ENCODE peak calls at places on chromosome 21, in six cellular contexts. T is K562, D is GM12891, H is H1, X is HepG2, R is GM12878. J is an unnamed sample.

GRCh38 chr21:44054710-44055109 is 42.6 kb downstream of the TRAPPC10 start:
- DNase-seq in R (no peak), X (no peak), T (no peak), H (no peak), D (no peak), J (no peak)

GRCh38 chr21:41045534-41046268 is 122.3 kb upstream of the BACE2 start:
- DNase-seq in X (peak; percentile 5), H (peak; percentile 84), R (no peak), D (no peak), T (no peak), J (no peak)

GRCh38 chr21:44505673-44506278 is 34.2 kb downstream of the KRTAP10-1 start:
- DNase-seq in R (no peak), T (no peak), D (no peak), H (no peak), X (peak; percentile 97), J (no peak)

GRCh38 chr21:33847586-33848251 is 67.9 kb downstream of the ATP5PO start:
- DNase-seq in D (no peak), R (no peak), X (no peak), H (no peak), T (no peak), J (no peak)

GRCh38 chr21:32732544-32732943 is 4.7 kb upstream of the SYNJ1 start:
- DNase-seq in D (no peak), R (no peak), H (no peak), X (no peak), T (no peak), J (no peak)

GRCh38 chr21:27423073-27423472 is 456.2 kb upstream of the ADAMTS5 start:
- DNase-seq in X (no peak), D (no peak), T (no peak), R (no peak), H (no peak), J (no peak)

GRCh38 chr21:32456497-32456918 is 44.0 kb downstream of the EVA1C start:
- DNase-seq in H (no peak), D (no peak), R (no peak), T (no peak), X (no peak), J (no peak)

GRCh38 chr21:29849735-29850176 is 90.0 kb downstream of the GRIK1 start:
- DNase-seq in R (peak; percentile 8), D (peak; percentile 17), H (peak; percentile 55), T (peak; percentile 74), X (peak; percentile 30), J (peak; percentile 5)

GRCh38 chr21:28801906-28802305 is 190.8 kb downstream of the LTN1 start:
- DNase-seq in X (no peak), H (no peak), R (no peak), T (no peak), D (no peak), J (no peak)

GRCh38 chr21:37866027-37866426 is 50.2 kb downstream of the KCNJ6 start:
- DNase-seq in H (no peak), R (no peak), T (no peak), X (no peak), D (no peak), J (no peak)

GRCh38 chr21:44956356-44957046 is 16.7 kb downstream of the SLX9 start:
- DNase-seq in T (no peak), X (no peak), H (no peak), R (no peak), D (no peak), J (no peak)

GRCh38 chr21:29504751-29505321 is 206.1 kb downstream of the BACH1 start:
- DNase-seq in H (no peak), T (peak; percentile 21), D (no peak), X (no peak), R (no peak), J (no peak)

GRCh38 chr21:44349847-44350772 is 3.3 kb upstream of the TRPM2 start:
- DNase-seq in D (no peak), R (no peak), H (no peak), T (no peak), X (no peak), J (no peak)

GRCh38 chr21:33430858-33431257 is 27.6 kb downstream of the IFNGR2 start:
- DNase-seq in D (no peak), T (no peak), R (no peak), X (no peak), H (no peak), J (no peak)

GRCh38 chr21:45294509-45295291 is 7.0 kb upstream of the POFUT2 start:
- DNase-seq in H (peak; percentile 62), R (no peak), T (no peak), D (no peak), X (no peak), J (no peak)

GRCh38 chr21:45618287-45618686 is 25.2 kb upstream of the PCBP3 start:
- DNase-seq in X (no peak), R (no peak), D (no peak), H (no peak), T (no peak), J (no peak)

GRCh38 chr21:31660134-31660565 is 657 bp downstream of the SOD1 start:
- DNase-seq in D (no peak), T (no peak), X (no peak), H (no peak), R (no peak), J (peak; percentile 37)

GRCh38 chr21:36508948-36509347 is 29.0 kb upstream of the CLDN14 start:
- DNase-seq in D (no peak), T (no peak), X (no peak), R (no peak), H (no peak), J (no peak)

GRCh38 chr21:36847189-36847588 is 119.3 kb downstream of the HLCS start:
- DNase-seq in H (no peak), R (no peak), D (no peak), X (peak; percentile 59), T (no peak), J (no peak)

GRCh38 chr21:33865996-33866575 is 49.5 kb downstream of the ATP5PO start:
- DNase-seq in D (no peak), R (no peak), T (no peak), H (no peak), X (no peak), J (no peak)

GRCh38 chr21:46634966-46635323 is 529 bp upstream of the PRMT2 start:
- DNase-seq in D (no peak), H (no peak), X (peak; percentile 70), T (peak; percentile 79), R (peak; percentile 16), J (no peak)

DNA sequence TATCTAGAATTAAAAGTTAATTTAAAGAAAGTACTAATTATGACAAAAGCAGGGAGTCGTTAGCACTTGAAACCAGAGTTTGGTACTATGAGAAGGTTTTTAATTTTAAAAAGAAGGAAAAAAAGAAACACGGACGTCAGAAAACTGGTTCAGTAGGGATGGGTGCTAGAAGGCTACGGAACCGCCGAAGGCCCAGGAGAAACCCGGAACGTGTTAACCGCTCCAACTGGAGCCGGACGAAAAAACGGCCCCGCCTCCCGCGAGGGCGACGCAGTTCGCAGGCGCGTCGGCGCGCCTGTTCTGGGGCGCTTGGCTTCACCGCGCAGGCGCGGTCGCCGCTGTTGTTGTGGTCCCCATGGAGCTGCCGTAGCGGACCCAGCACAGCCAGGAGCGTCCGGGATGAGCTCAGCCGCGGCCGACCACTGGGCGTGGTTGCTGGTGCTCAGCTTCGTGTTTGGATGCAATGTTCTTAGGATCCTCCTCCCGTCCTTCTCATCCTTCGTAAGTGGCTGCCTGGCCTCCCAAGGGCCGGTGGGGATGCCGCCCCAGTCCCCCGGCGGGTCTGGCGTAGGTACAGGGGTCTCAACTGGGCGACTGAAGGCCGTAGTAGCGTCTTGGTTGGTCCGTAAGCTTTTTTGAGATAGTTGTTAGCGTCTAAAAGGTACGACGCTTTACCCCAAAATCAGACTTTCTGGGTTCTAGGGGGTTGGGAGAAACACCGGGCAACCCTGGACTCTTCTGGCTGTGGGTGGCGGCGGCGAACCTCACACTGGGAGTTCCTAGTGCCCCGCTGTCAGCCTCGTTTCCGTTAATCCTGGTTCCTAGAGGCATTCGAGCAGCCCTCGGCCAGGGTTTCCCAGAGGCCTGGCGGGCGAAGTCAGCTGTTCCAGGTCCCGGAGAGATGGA is 31.4 kb upstream of the HMGN1 start:
- DNase-seq in T (peak; percentile 96), D (peak; percentile 88), H (peak; percentile 94), X (peak; percentile 85), R (peak; percentile 55), J (peak; percentile 89)
- TF ChIP-seq POLR2A in T (peak; percentile 78), D (peak; percentile 46), H (no peak), X (peak; percentile 69), R (peak; percentile 79), J (peak; percentile 53)

GRCh38 chr21:26125433-26126167 is 45.0 kb downstream of the APP start:
- DNase-seq in T (no peak), R (no peak), X (no peak), D (no peak), H (no peak), J (no peak)
- TF ChIP-seq TAF1 in T (no peak), R (no peak), X (no peak), D (no peak), H (no peak), J (no peak)

GRCh38 chr21:15457962-15458361 is 271.8 kb upstream of the USP25 start:
- DNase-seq in H (no peak), R (no peak), T (no peak), X (no peak), D (no peak), J (no peak)

GRCh38 chr21:15455819-15456462 is 273.8 kb upstream of the USP25 start:
- DNase-seq in R (no peak), X (peak; percentile 91), D (no peak), T (no peak), H (no peak), J (no peak)
- TF ChIP-seq POLR2A in R (no peak), X (peak; percentile 32), D (no peak), T (no peak), H (no peak), J (no peak)

GRCh38 chr21:42311160-42311559 is 4.0 kb downstream of the TFF3 start:
- DNase-seq in H (no peak), T (no peak), R (no peak), D (no peak), X (no peak), J (no peak)

GRCh38 chr21:42313501-42313969 is 1.7 kb downstream of the TFF3 start:
- DNase-seq in X (peak; percentile 8), R (no peak), D (no peak), H (peak; percentile 61), T (no peak), J (no peak)

GRCh38 chr21:42310411-42311001 is 4.7 kb downstream of the TFF3 start:
- DNase-seq in H (no peak), R (no peak), D (no peak), T (no peak), X (no peak), J (no peak)

GRCh38 chr21:42312626-42313104 is 2.5 kb downstream of the TFF3 start:
- DNase-seq in R (no peak), T (no peak), D (no peak), H (peak; percentile 37), X (no peak), J (no peak)

DNA sequence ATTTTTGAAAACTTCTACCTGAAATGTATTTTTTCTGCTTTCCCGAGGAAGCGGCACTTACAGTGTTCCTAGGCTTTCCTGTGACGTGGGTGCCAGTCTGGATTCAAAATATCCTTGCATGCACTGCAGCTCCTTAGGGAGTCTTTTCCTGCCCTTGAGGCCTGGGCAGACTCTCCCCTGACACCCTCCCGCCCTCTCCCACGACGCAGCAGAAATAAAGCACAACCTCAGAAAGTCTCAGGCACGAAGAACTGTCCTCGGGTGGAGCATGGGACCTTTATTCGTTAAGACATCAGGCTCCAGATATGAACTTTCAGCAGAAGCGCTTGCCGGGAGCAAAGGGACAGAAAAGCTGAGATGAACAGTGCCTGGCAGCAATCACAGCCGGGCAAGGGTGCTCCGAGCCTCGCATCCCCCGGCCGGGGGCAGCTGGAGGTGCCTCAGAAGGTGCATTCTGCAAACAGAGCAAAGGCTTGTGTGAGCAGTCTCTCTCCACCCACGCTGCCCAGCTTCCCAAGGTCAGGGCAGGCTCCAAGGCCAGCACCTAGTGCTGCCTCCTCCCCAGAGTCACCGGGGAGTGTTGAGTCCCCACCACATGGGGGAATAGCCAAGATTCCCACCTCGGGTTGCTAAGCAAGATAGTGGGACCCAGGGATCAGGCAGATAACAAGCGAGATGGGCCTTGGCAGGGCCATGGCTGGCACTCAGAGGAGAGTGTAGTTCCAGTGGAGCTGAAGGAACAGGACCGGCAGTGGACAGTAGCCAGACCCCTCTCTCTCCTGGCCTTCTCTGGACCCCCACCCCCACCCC is 3.2 kb downstream of the TFF3 start:
- DNase-seq in H (peak; percentile 42), R (no peak), X (no peak), T (no peak), D (no peak), J (no peak)
- TF ChIP-seq TAF1 in H (no peak), R (no peak), X (no peak), T (no peak), D (no peak), J (no peak)